ENCODE peak calls at places on chromosomes 2 and 18, in nine cellular contexts. D is lower lobe of right lung, R is psoas muscle, X is adrenal gland, T is left ventricle myocardium inferior, I is epithelial cell of esophagus, S is fibroblast of lung, G is colonic mucosa, Z is esophagus muscularis mucosa. O is an unnamed sample.

GRCh38 chr2:109218792-109219126 is 89.8 kb downstream of the SH3RF3 start:
- DNase-seq in D (no peak), R (no peak), X (no peak), T (no peak), I (no peak), S (no peak), G (no peak), Z (no peak), O (no peak)

GRCh38 chr2:119707117-119708087 is 28.4 kb downstream of the TMEM177 start:
- DNase-seq in D (no peak), R (no peak), X (no peak), T (no peak), I (no peak), S (no peak), G (no peak), Z (no peak), O (no peak)

GRCh38 chr2:112032615-112033457 is 22.2 kb upstream of the TMEM87B start:
- DNase-seq in D (no peak), R (peak; percentile 35), X (peak; percentile 73), T (no peak), I (peak; percentile 92), S (peak; percentile 74), G (peak; percentile 52), Z (peak; percentile 88), O (peak; percentile 63)

GRCh38 chr2:136306801-136307200 is 188.9 kb upstream of the CXCR4 start:
- DNase-seq in D (no peak), R (no peak), X (no peak), T (no peak), I (no peak), S (no peak), G (no peak), Z (no peak), O (no peak)

GRCh38 chr18:45617284-45617683 is 2.0 kb downstream of the SLC14A2 start:
- DNase-seq in D (peak; percentile 55), R (peak; percentile 82), X (peak; percentile 92), T (peak; percentile 78), I (peak; percentile 88), S (peak; percentile 92), G (peak; percentile 90), Z (no peak), O (peak; percentile 63)

GRCh38 chr2:98608962-98609604 is 694 bp downstream of the UNC50 start:
- DNase-seq in D (no peak), R (no peak), X (peak; percentile 20), T (no peak), I (peak; percentile 20), S (peak; percentile 52), G (no peak), Z (no peak), O (no peak)

GRCh38 chr2:111905990-111906735 is 7.8 kb downstream of the MERTK start:
- DNase-seq in D (no peak), R (no peak), X (no peak), T (no peak), I (peak; percentile 19), S (no peak), G (no peak), Z (no peak), O (no peak)

GRCh38 chr2:156321243-156321904 is 11.1 kb downstream of the NR4A2 start:
- DNase-seq in D (peak; percentile 49), R (peak; percentile 19), X (no peak), T (no peak), I (peak; percentile 20), S (no peak), G (peak; percentile 53), Z (no peak), O (no peak)

GRCh38 chr2:217797170-217797569 is 205.6 kb downstream of the TNS1 start:
- DNase-seq in D (no peak), R (no peak), X (no peak), T (peak; percentile 26), I (no peak), S (no peak), G (peak; percentile 17), Z (no peak), O (no peak)

GRCh38 chr2:223238301-223238700 is 186.3 kb downstream of the KCNE4 start:
- DNase-seq in D (no peak), R (no peak), X (no peak), T (no peak), I (no peak), S (no peak), G (no peak), Z (no peak), O (no peak)

GRCh38 chr2:109318150-109318948 is 189.3 kb downstream of the SH3RF3 start:
- DNase-seq in D (peak; percentile 59), R (peak; percentile 91), X (peak; percentile 73), T (peak; percentile 86), I (peak; percentile 44), S (peak; percentile 98), G (peak; percentile 69), Z (peak; percentile 97), O (peak; percentile 91)

GRCh38 chr2:238761802-238762373 is 86.0 kb upstream of the TWIST2 start:
- DNase-seq in D (no peak), R (no peak), X (no peak), T (no peak), I (peak; percentile 37), S (peak; percentile 32), G (no peak), Z (peak; percentile 37), O (no peak)

GRCh38 chr2:48428449-48428848 is 101.5 kb upstream of the STON1 start:
- DNase-seq in D (no peak), R (no peak), X (no peak), T (no peak), I (no peak), S (no peak), G (no peak), Z (no peak), O (no peak)

DNA sequence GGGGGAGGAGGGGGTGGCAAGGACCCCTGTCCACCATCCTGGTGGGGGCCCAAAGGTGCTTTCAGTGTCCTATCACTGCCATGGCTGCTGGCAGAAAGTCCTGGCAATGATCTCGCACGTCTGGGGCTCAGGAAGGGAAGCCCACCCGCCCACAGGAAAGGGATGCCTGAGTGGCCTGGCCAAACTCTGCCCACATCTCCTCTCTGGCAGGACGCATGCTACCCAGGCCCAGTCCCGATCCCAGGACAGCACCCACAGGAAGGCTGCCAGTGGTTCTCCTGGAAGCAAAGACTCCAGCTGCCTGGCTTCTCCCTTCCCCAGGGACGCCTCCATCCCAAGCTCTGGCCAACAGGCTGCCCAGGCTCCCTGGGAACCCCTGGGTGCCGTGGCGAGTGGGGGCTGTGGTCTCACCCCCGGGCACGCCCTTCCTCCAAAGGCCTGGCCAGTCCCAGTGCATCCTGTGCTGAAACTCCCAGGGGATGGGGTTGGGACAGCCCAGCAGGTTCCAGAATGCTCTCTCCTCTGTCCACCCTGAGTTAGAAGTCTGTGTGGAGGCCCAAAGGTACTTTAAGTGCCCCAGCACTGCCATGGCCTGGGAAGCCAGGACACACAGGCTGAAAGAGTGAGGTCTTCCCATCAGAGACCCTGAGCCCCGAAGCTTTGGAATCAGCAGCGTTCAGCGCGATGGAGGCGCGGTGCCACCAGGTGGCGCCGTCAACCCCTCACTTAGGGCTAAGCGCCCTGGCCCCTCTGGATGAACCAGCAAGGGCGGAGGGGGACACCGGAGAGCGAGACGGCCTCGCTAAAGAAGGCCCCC is 29.8 kb upstream of the TAF1B start:
- DNase-seq in D (peak; percentile 77), R (peak; percentile 76), X (peak; percentile 69), T (peak; percentile 68), I (peak; percentile 60), S (peak; percentile 63), G (peak; percentile 73), Z (no peak), O (peak; percentile 31)
- H3K4me3 ChIP-seq in D (peak overlapping the region; percentile 30), R (peak overlapping the region; percentile 42), X (peak overlapping the region; percentile 23), T (peak overlapping the region; percentile 45), I (no peak overlapping the region), S (no peak overlapping the region), G (no peak overlapping the region), Z (peak overlapping the region; percentile 1), O (no peak overlapping the region)

DNA sequence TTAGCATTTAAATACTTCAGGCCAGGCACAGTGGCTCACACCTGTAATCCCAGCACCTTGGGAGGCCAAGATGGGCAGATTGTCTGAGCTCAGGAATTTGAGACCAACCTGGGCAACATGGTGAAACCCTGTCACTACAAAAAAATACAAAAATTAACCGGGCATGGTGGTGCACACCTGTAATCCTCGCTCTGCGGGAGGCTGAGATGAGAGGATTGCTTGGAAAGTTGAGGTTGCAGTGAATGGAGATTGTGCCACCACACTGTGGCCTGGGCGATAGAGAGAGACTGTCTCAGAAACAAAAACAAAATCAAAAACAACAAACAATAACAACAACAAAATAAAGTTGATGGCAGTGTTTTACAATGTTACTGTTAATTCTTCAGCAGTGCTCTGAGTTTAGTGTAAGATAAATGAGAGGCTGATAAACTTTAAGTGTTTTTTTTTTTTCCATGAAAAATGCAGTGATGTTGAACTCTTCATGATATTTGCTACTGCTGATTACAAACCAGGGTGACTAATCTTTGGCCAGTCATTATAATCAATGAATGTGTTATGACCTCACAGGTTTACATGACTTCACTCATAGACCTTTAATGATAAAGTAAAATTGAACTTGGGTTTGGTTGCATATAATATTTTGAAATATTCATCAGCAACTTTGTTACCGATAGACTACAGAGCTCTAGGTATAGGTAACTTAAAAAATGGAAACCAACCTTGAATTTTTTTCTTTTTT is 2.5 kb downstream of the ITGAV start:
- DNase-seq in D (no peak), R (no peak), X (no peak), T (no peak), I (peak; percentile 56), S (no peak), G (no peak), Z (no peak), O (no peak)
- H3K4me3 ChIP-seq in D (peak overlapping the region; percentile 84), R (peak overlapping the region; percentile 69), X (peak overlapping the region; percentile 70), T (peak overlapping the region; percentile 92), I (no peak overlapping the region), S (peak overlapping the region; percentile 11), G (no peak overlapping the region), Z (peak overlapping the region; percentile 59), O (peak overlapping the region; percentile 99)

GRCh38 chr2:55052087-55053061 is 2.1 kb upstream of the RTN4 start:
- DNase-seq in D (no peak), R (no peak), X (no peak), T (no peak), I (no peak), S (peak; percentile 49), G (no peak), Z (no peak), O (no peak)
- H3K4me3 ChIP-seq in D (peak overlapping the region; percentile 96), R (peak overlapping the region; percentile 83), X (peak overlapping the region; percentile 82), T (peak overlapping the region; percentile 92), I (no peak overlapping the region), S (peak overlapping the region; percentile 44), G (no peak overlapping the region), Z (no peak overlapping the region), O (no peak overlapping the region)

GRCh38 chr2:40363631-40364030 is 88.3 kb downstream of the SLC8A1 start:
- DNase-seq in D (no peak), R (no peak), X (no peak), T (no peak), I (peak; percentile 77), S (peak; percentile 69), G (no peak), Z (no peak), O (peak; percentile 54)

GRCh38 chr2:40367652-40368051 is 84.2 kb downstream of the SLC8A1 start:
- DNase-seq in D (no peak), R (no peak), X (no peak), T (no peak), I (peak; percentile 83), S (peak; percentile 72), G (no peak), Z (no peak), O (no peak)

GRCh38 chr2:40361478-40361877 is 90.4 kb downstream of the SLC8A1 start:
- DNase-seq in D (no peak), R (no peak), X (no peak), T (no peak), I (no peak), S (no peak), G (no peak), Z (no peak), O (no peak)

GRCh38 chr2:40367032-40367431 is 84.9 kb downstream of the SLC8A1 start:
- DNase-seq in D (no peak), R (no peak), X (no peak), T (no peak), I (no peak), S (no peak), G (no peak), Z (no peak), O (no peak)

GRCh38 chr2:40364143-40364903 is 87.6 kb downstream of the SLC8A1 start:
- DNase-seq in D (no peak), R (no peak), X (no peak), T (no peak), I (peak; percentile 52), S (peak; percentile 83), G (no peak), Z (no peak), O (no peak)
- H3K4me3 ChIP-seq in D (peak overlapping the region; percentile 20), R (peak overlapping the region; percentile 23), X (peak overlapping the region; percentile 46), T (peak overlapping the region; percentile 46), I (peak overlapping the region; percentile 17), S (peak overlapping the region; percentile 32), G (no peak overlapping the region), Z (peak overlapping the region; percentile 36), O (peak overlapping the region; percentile 4)

O was measured in astrocyte of the cerebellum.